ENCODE peak calls at places on chromosomes 11 and 22, in ten cellular contexts. One of them, this sample, is unnamed.

GRCh38 chr11:2738551-2739431 is 39.0 kb upstream of the KCNQ1OT1 start:
- DNase-seq in AG10803: no peak
- DNase-seq in Peyer's patch: no peak
- DNase-seq in AG04450: no peak
- DNase-seq in kidney epithelial cell: no peak
- DNase-seq in psoas muscle: no peak
- DNase-seq in coronary artery: no peak
- DNase-seq in RWPE2: no peak
- DNase-seq in ascending aorta: no peak
- DNase-seq in colonic mucosa: no peak
- DNase-seq in this sample: no peak

GRCh38 chr11:122633219-122633829 is 22.2 kb upstream of the UBASH3B start:
- DNase-seq in AG10803: peak
- DNase-seq in Peyer's patch: peak
- DNase-seq in AG04450: no peak
- DNase-seq in kidney epithelial cell: no peak
- DNase-seq in psoas muscle: no peak
- DNase-seq in coronary artery: no peak
- DNase-seq in RWPE2: no peak
- DNase-seq in ascending aorta: no peak
- DNase-seq in colonic mucosa: no peak
- DNase-seq in this sample: peak

GRCh38 chr22:30262917-30263741 is 3.5 kb downstream of the OSM start:
- DNase-seq in AG10803: peak
- DNase-seq in Peyer's patch: peak
- DNase-seq in AG04450: no peak
- DNase-seq in kidney epithelial cell: no peak
- DNase-seq in psoas muscle: peak
- DNase-seq in coronary artery: no peak
- DNase-seq in RWPE2: no peak
- DNase-seq in ascending aorta: peak
- DNase-seq in colonic mucosa: peak
- DNase-seq in this sample: peak

GRCh38 chr11:106642331-106642730 is 375.9 kb downstream of the GUCY1A2 start:
- DNase-seq in AG10803: no peak
- DNase-seq in Peyer's patch: no peak
- DNase-seq in AG04450: peak
- DNase-seq in kidney epithelial cell: no peak
- DNase-seq in psoas muscle: no peak
- DNase-seq in coronary artery: no peak
- DNase-seq in RWPE2: no peak
- DNase-seq in ascending aorta: no peak
- DNase-seq in colonic mucosa: no peak
- DNase-seq in this sample: peak

GRCh38 chr22:39598017-39598965 is 27.7 kb downstream of the CACNA1I start:
- DNase-seq in AG10803: no peak
- DNase-seq in Peyer's patch: peak
- DNase-seq in AG04450: no peak
- DNase-seq in kidney epithelial cell: no peak
- DNase-seq in psoas muscle: no peak
- DNase-seq in coronary artery: no peak
- DNase-seq in RWPE2: peak
- DNase-seq in ascending aorta: no peak
- DNase-seq in colonic mucosa: peak
- DNase-seq in this sample: no peak

GRCh38 chr22:37994049-37994448 is 9.7 kb upstream of the SOX10 start:
- DNase-seq in AG10803: no peak
- DNase-seq in Peyer's patch: no peak
- DNase-seq in AG04450: no peak
- DNase-seq in kidney epithelial cell: no peak
- DNase-seq in psoas muscle: no peak
- DNase-seq in coronary artery: no peak
- DNase-seq in RWPE2: no peak
- DNase-seq in ascending aorta: no peak
- DNase-seq in colonic mucosa: no peak
- DNase-seq in this sample: no peak

GRCh38 chr22:41876675-41877074 is 38.2 kb downstream of the SHISA8 start:
- DNase-seq in AG10803: no peak
- DNase-seq in Peyer's patch: no peak
- DNase-seq in AG04450: no peak
- DNase-seq in kidney epithelial cell: no peak
- DNase-seq in psoas muscle: no peak
- DNase-seq in coronary artery: no peak
- DNase-seq in RWPE2: no peak
- DNase-seq in ascending aorta: no peak
- DNase-seq in colonic mucosa: no peak
- DNase-seq in this sample: no peak

GRCh38 chr11:46210133-46210636 is 67.3 kb upstream of the CREB3L1 start:
- DNase-seq in AG10803: peak
- DNase-seq in Peyer's patch: no peak
- DNase-seq in AG04450: peak
- DNase-seq in kidney epithelial cell: peak
- DNase-seq in psoas muscle: no peak
- DNase-seq in coronary artery: no peak
- DNase-seq in RWPE2: no peak
- DNase-seq in ascending aorta: no peak
- DNase-seq in colonic mucosa: no peak
- DNase-seq in this sample: peak

GRCh38 chr11:65506770-65507485 is 8.1 kb downstream of the MALAT1 start:
- DNase-seq in AG10803: peak
- DNase-seq in Peyer's patch: peak
- DNase-seq in AG04450: peak
- DNase-seq in kidney epithelial cell: no peak
- DNase-seq in psoas muscle: peak
- DNase-seq in coronary artery: peak
- DNase-seq in RWPE2: peak
- DNase-seq in ascending aorta: peak
- DNase-seq in colonic mucosa: peak
- DNase-seq in this sample: peak

GRCh38 chr22:39332441-39333064 is 13.1 kb upstream of the RPL3 start:
- DNase-seq in AG10803: peak
- DNase-seq in Peyer's patch: no peak
- DNase-seq in AG04450: no peak
- DNase-seq in kidney epithelial cell: no peak
- DNase-seq in psoas muscle: no peak
- DNase-seq in coronary artery: no peak
- DNase-seq in RWPE2: no peak
- DNase-seq in ascending aorta: no peak
- DNase-seq in colonic mucosa: no peak
- DNase-seq in this sample: no peak

GRCh38 chr22:38739300-38740055 is 16.3 kb downstream of the SUN2 start:
- DNase-seq in AG10803: no peak
- DNase-seq in Peyer's patch: no peak
- DNase-seq in AG04450: no peak
- DNase-seq in kidney epithelial cell: no peak
- DNase-seq in psoas muscle: no peak
- DNase-seq in coronary artery: no peak
- DNase-seq in RWPE2: no peak
- DNase-seq in ascending aorta: no peak
- DNase-seq in colonic mucosa: no peak
- DNase-seq in this sample: no peak

GRCh38 chr11:118653684-118654390 is 25.6 kb downstream of the TREH start:
- DNase-seq in AG10803: no peak
- DNase-seq in Peyer's patch: no peak
- DNase-seq in AG04450: no peak
- DNase-seq in kidney epithelial cell: no peak
- DNase-seq in psoas muscle: no peak
- DNase-seq in coronary artery: peak
- DNase-seq in RWPE2: no peak
- DNase-seq in ascending aorta: peak
- DNase-seq in colonic mucosa: no peak
- DNase-seq in this sample: no peak

GRCh38 chr11:57360991-57361390 is 20.0 kb downstream of the PRG3 start:
- DNase-seq in AG10803: no peak
- DNase-seq in Peyer's patch: no peak
- DNase-seq in AG04450: no peak
- DNase-seq in kidney epithelial cell: no peak
- DNase-seq in psoas muscle: no peak
- DNase-seq in coronary artery: no peak
- DNase-seq in RWPE2: no peak
- DNase-seq in ascending aorta: no peak
- DNase-seq in colonic mucosa: no peak
- DNase-seq in this sample: no peak

GRCh38 chr11:31254411-31254810 is 115.1 kb downstream of the DCDC1 start:
- DNase-seq in AG10803: peak
- DNase-seq in Peyer's patch: no peak
- DNase-seq in AG04450: no peak
- DNase-seq in kidney epithelial cell: no peak
- DNase-seq in psoas muscle: no peak
- DNase-seq in coronary artery: no peak
- DNase-seq in RWPE2: no peak
- DNase-seq in ascending aorta: no peak
- DNase-seq in colonic mucosa: no peak
- DNase-seq in this sample: peak

GRCh38 chr22:43476341-43476740 is 64.5 kb downstream of the MPPED1 start:
- DNase-seq in AG10803: no peak
- DNase-seq in Peyer's patch: no peak
- DNase-seq in AG04450: no peak
- DNase-seq in kidney epithelial cell: no peak
- DNase-seq in psoas muscle: no peak
- DNase-seq in coronary artery: no peak
- DNase-seq in RWPE2: no peak
- DNase-seq in ascending aorta: no peak
- DNase-seq in colonic mucosa: no peak
- DNase-seq in this sample: no peak

GRCh38 chr11:62705401-62705800 is 1.8 kb downstream of the BSCL2 start:
- DNase-seq in AG10803: no peak
- DNase-seq in Peyer's patch: no peak
- DNase-seq in AG04450: no peak
- DNase-seq in kidney epithelial cell: no peak
- DNase-seq in psoas muscle: no peak
- DNase-seq in coronary artery: peak
- DNase-seq in RWPE2: no peak
- DNase-seq in ascending aorta: no peak
- DNase-seq in colonic mucosa: no peak
- DNase-seq in this sample: no peak
- TF ChIP-seq CTCF in AG10803: no peak
- TF ChIP-seq CTCF in Peyer's patch: no peak
- TF ChIP-seq CTCF in AG04450: no peak
- TF ChIP-seq CTCF in kidney epithelial cell: peak
- TF ChIP-seq CTCF in psoas muscle: no peak
- TF ChIP-seq CTCF in coronary artery: no peak
- TF ChIP-seq CTCF in RWPE2: no peak
- TF ChIP-seq CTCF in ascending aorta: no peak
- TF ChIP-seq CTCF in colonic mucosa: no peak
- TF ChIP-seq CTCF in this sample: no peak

GRCh38 chr11:16262645-16262955 is 93.7 kb downstream of the SOX6 start:
- DNase-seq in AG10803: no peak
- DNase-seq in Peyer's patch: no peak
- DNase-seq in AG04450: no peak
- DNase-seq in kidney epithelial cell: peak
- DNase-seq in psoas muscle: no peak
- DNase-seq in coronary artery: no peak
- DNase-seq in RWPE2: no peak
- DNase-seq in ascending aorta: no peak
- DNase-seq in colonic mucosa: no peak
- DNase-seq in this sample: no peak

GRCh38 chr11:16266021-16266420 is 90.3 kb downstream of the SOX6 start:
- DNase-seq in AG10803: no peak
- DNase-seq in Peyer's patch: no peak
- DNase-seq in AG04450: no peak
- DNase-seq in kidney epithelial cell: no peak
- DNase-seq in psoas muscle: no peak
- DNase-seq in coronary artery: no peak
- DNase-seq in RWPE2: no peak
- DNase-seq in ascending aorta: no peak
- DNase-seq in colonic mucosa: no peak
- DNase-seq in this sample: no peak

GRCh38 chr11:16265022-16265421 is 91.3 kb downstream of the SOX6 start:
- DNase-seq in AG10803: no peak
- DNase-seq in Peyer's patch: no peak
- DNase-seq in AG04450: no peak
- DNase-seq in kidney epithelial cell: no peak
- DNase-seq in psoas muscle: no peak
- DNase-seq in coronary artery: no peak
- DNase-seq in RWPE2: no peak
- DNase-seq in ascending aorta: no peak
- DNase-seq in colonic mucosa: no peak
- DNase-seq in this sample: no peak

DNA sequence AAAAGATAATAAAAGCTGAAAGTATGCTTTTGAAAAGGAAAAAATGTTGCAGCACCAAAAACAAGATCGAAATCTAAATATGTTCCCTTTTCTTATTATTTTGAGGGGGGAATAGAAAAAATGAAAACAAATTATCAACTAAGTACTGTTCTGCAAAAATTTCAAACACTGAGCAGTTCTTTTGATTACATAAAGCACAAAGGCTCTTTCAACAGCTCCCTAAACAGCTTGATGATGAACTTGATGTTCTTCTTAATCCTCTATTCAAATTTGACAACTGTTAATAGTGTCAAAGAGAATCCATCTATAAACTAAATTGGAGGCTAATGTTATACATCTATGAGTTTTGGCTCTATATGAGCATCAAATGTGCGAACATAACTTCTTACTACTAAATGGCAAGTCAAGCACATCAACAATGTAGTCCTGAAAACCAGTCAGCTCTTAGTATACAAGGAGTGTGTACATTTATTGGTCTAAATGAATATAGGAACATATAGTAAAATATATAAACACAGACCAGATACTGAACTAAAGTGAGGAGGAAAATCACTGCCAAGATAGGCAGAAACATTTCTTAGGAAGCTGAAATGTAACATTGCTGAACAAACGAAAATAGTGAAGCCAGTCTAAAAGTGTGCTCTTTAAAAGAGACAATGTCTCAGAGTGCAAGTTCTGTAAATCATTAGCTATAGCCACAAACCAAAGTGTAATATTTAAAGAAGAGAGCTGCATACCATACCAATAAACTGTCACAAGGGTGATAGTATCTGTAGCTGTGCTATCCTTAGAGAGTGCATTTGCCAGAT is 94.3 kb downstream of the SOX6 start:
- DNase-seq in AG10803: no peak
- DNase-seq in Peyer's patch: no peak
- DNase-seq in AG04450: no peak
- DNase-seq in kidney epithelial cell: peak
- DNase-seq in psoas muscle: no peak
- DNase-seq in coronary artery: no peak
- DNase-seq in RWPE2: no peak
- DNase-seq in ascending aorta: no peak
- DNase-seq in colonic mucosa: no peak
- DNase-seq in this sample: no peak
- H3K4me3 ChIP-seq in AG10803: no peak
- H3K4me3 ChIP-seq in Peyer's patch: no peak
- H3K4me3 ChIP-seq in AG04450: no peak
- H3K4me3 ChIP-seq in kidney epithelial cell: no peak
- H3K4me3 ChIP-seq in psoas muscle: no peak
- H3K4me3 ChIP-seq in coronary artery: no peak
- H3K4me3 ChIP-seq in RWPE2: no peak
- H3K4me3 ChIP-seq in ascending aorta: no peak
- H3K4me3 ChIP-seq in colonic mucosa: no peak
- H3K4me3 ChIP-seq in this sample: no peak

GRCh38 chr11:60944504-60945294 is 7.3 kb downstream of the SLC15A3 start:
- DNase-seq in AG10803: no peak
- DNase-seq in Peyer's patch: no peak
- DNase-seq in AG04450: no peak
- DNase-seq in kidney epithelial cell: no peak
- DNase-seq in psoas muscle: no peak
- DNase-seq in coronary artery: no peak
- DNase-seq in RWPE2: no peak
- DNase-seq in ascending aorta: no peak
- DNase-seq in colonic mucosa: no peak
- DNase-seq in this sample: no peak
- TF ChIP-seq CTCF in AG10803: peak
- TF ChIP-seq CTCF in Peyer's patch: no peak
- TF ChIP-seq CTCF in AG04450: peak
- TF ChIP-seq CTCF in kidney epithelial cell: peak
- TF ChIP-seq CTCF in psoas muscle: no peak
- TF ChIP-seq CTCF in coronary artery: no peak
- TF ChIP-seq CTCF in RWPE2: no peak
- TF ChIP-seq CTCF in ascending aorta: peak
- TF ChIP-seq CTCF in colonic mucosa: no peak
- TF ChIP-seq CTCF in this sample: peak

GRCh38 chr11:1652778-1653540 is 23.4 kb downstream of the KRTAP5-5 start:
- DNase-seq in AG10803: peak
- DNase-seq in Peyer's patch: peak
- DNase-seq in AG04450: peak
- DNase-seq in kidney epithelial cell: no peak
- DNase-seq in psoas muscle: peak
- DNase-seq in coronary artery: no peak
- DNase-seq in RWPE2: no peak
- DNase-seq in ascending aorta: peak
- DNase-seq in colonic mucosa: peak
- DNase-seq in this sample: peak
- H3K4me3 ChIP-seq in AG10803: no peak
- H3K4me3 ChIP-seq in Peyer's patch: no peak
- H3K4me3 ChIP-seq in AG04450: no peak
- H3K4me3 ChIP-seq in kidney epithelial cell: no peak
- H3K4me3 ChIP-seq in psoas muscle: no peak
- H3K4me3 ChIP-seq in coronary artery: no peak
- H3K4me3 ChIP-seq in RWPE2: no peak
- H3K4me3 ChIP-seq in ascending aorta: no peak
- H3K4me3 ChIP-seq in colonic mucosa: no peak
- H3K4me3 ChIP-seq in this sample: no peak